ENCODE peak calls at places on chromosomes 13 and 19, in eight cellular contexts. One of them, this sample, is unnamed.
A peak's percentile ranks its signal among the peaks of the same experiment; 100 is the strongest.

GRCh38 chr13:58313219-58313618 is 681.7 kb downstream of the PCDH17 start:
- DNase-seq in BE2C: no peak
- DNase-seq in spleen: no peak
- DNase-seq in WERI-Rb-1: no peak
- DNase-seq in heart right ventricle: no peak
- DNase-seq in ascending aorta: no peak
- DNase-seq in brain microvascular endothelial cell: no peak
- DNase-seq in foreskin fibroblast: no peak
- DNase-seq in this sample: no peak

GRCh38 chr19:32750441-32751055 is 31.0 kb downstream of the TDRD12 start:
- DNase-seq in BE2C: no peak
- DNase-seq in spleen: no peak
- DNase-seq in WERI-Rb-1: no peak
- DNase-seq in heart right ventricle: no peak
- DNase-seq in ascending aorta: no peak
- DNase-seq in brain microvascular endothelial cell: no peak
- DNase-seq in foreskin fibroblast: no peak
- DNase-seq in this sample: no peak

GRCh38 chr13:82900453-82900852 is 981.8 kb downstream of the SLITRK1 start:
- DNase-seq in BE2C: no peak
- DNase-seq in spleen: no peak
- DNase-seq in WERI-Rb-1: no peak
- DNase-seq in heart right ventricle: no peak
- DNase-seq in ascending aorta: no peak
- DNase-seq in brain microvascular endothelial cell: no peak
- DNase-seq in foreskin fibroblast: no peak
- DNase-seq in this sample: no peak

GRCh38 chr19:9309974-9310446 is 372 bp upstream of the ZNF699 start:
- DNase-seq in BE2C: peak; percentile 97
- DNase-seq in spleen: peak; percentile 94
- DNase-seq in WERI-Rb-1: peak; percentile 97
- DNase-seq in heart right ventricle: peak; percentile 90
- DNase-seq in ascending aorta: peak; percentile 96
- DNase-seq in brain microvascular endothelial cell: peak; percentile 90
- DNase-seq in foreskin fibroblast: peak; percentile 83
- DNase-seq in this sample: peak; percentile 86

GRCh38 chr19:32809254-32809653 is 60.3 kb downstream of the SLC7A9 start:
- DNase-seq in BE2C: no peak
- DNase-seq in spleen: no peak
- DNase-seq in WERI-Rb-1: no peak
- DNase-seq in heart right ventricle: no peak
- DNase-seq in ascending aorta: no peak
- DNase-seq in brain microvascular endothelial cell: no peak
- DNase-seq in foreskin fibroblast: no peak
- DNase-seq in this sample: no peak

GRCh38 chr19:13015361-13016231 is 20.3 kb downstream of the NFIX start:
- DNase-seq in BE2C: no peak
- DNase-seq in spleen: no peak
- DNase-seq in WERI-Rb-1: no peak
- DNase-seq in heart right ventricle: peak; percentile 5
- DNase-seq in ascending aorta: no peak
- DNase-seq in brain microvascular endothelial cell: no peak
- DNase-seq in foreskin fibroblast: no peak
- DNase-seq in this sample: peak; percentile 78

GRCh38 chr13:63873936-63874335 is 2458.3 kb upstream of the PCDH20 start:
- DNase-seq in BE2C: no peak
- DNase-seq in spleen: no peak
- DNase-seq in WERI-Rb-1: no peak
- DNase-seq in heart right ventricle: no peak
- DNase-seq in ascending aorta: no peak
- DNase-seq in brain microvascular endothelial cell: no peak
- DNase-seq in foreskin fibroblast: no peak
- DNase-seq in this sample: no peak

GRCh38 chr13:65783383-65783782 is 1446.8 kb downstream of the PCDH9 start:
- DNase-seq in BE2C: no peak
- DNase-seq in spleen: peak; percentile 64
- DNase-seq in WERI-Rb-1: no peak
- DNase-seq in heart right ventricle: no peak
- DNase-seq in ascending aorta: no peak
- DNase-seq in brain microvascular endothelial cell: no peak
- DNase-seq in foreskin fibroblast: no peak
- DNase-seq in this sample: no peak

GRCh38 chr19:18294467-18294864 is 13.0 kb upstream of the JUND start:
- DNase-seq in BE2C: peak; percentile 88
- DNase-seq in spleen: peak; percentile 94
- DNase-seq in WERI-Rb-1: no peak
- DNase-seq in heart right ventricle: no peak
- DNase-seq in ascending aorta: no peak
- DNase-seq in brain microvascular endothelial cell: no peak
- DNase-seq in foreskin fibroblast: no peak
- DNase-seq in this sample: no peak

GRCh38 chr19:18293642-18294466 is 12.4 kb upstream of the JUND start:
- DNase-seq in BE2C: no peak
- DNase-seq in spleen: no peak
- DNase-seq in WERI-Rb-1: peak; percentile 93
- DNase-seq in heart right ventricle: no peak
- DNase-seq in ascending aorta: no peak
- DNase-seq in brain microvascular endothelial cell: no peak
- DNase-seq in foreskin fibroblast: no peak
- DNase-seq in this sample: no peak

GRCh38 chr19:18291590-18292459 is 10.4 kb upstream of the JUND start:
- DNase-seq in BE2C: peak; percentile 71
- DNase-seq in spleen: peak; percentile 98
- DNase-seq in WERI-Rb-1: peak; percentile 77
- DNase-seq in heart right ventricle: peak; percentile 87
- DNase-seq in ascending aorta: peak; percentile 94
- DNase-seq in brain microvascular endothelial cell: peak; percentile 72
- DNase-seq in foreskin fibroblast: peak; percentile 78
- DNase-seq in this sample: peak; percentile 73

GRCh38 chr19:18292460-18292809 is 11.0 kb upstream of the JUND start:
- DNase-seq in BE2C: no peak
- DNase-seq in spleen: no peak
- DNase-seq in WERI-Rb-1: no peak
- DNase-seq in heart right ventricle: no peak
- DNase-seq in ascending aorta: no peak
- DNase-seq in brain microvascular endothelial cell: no peak
- DNase-seq in foreskin fibroblast: no peak
- DNase-seq in this sample: no peak

DNA sequence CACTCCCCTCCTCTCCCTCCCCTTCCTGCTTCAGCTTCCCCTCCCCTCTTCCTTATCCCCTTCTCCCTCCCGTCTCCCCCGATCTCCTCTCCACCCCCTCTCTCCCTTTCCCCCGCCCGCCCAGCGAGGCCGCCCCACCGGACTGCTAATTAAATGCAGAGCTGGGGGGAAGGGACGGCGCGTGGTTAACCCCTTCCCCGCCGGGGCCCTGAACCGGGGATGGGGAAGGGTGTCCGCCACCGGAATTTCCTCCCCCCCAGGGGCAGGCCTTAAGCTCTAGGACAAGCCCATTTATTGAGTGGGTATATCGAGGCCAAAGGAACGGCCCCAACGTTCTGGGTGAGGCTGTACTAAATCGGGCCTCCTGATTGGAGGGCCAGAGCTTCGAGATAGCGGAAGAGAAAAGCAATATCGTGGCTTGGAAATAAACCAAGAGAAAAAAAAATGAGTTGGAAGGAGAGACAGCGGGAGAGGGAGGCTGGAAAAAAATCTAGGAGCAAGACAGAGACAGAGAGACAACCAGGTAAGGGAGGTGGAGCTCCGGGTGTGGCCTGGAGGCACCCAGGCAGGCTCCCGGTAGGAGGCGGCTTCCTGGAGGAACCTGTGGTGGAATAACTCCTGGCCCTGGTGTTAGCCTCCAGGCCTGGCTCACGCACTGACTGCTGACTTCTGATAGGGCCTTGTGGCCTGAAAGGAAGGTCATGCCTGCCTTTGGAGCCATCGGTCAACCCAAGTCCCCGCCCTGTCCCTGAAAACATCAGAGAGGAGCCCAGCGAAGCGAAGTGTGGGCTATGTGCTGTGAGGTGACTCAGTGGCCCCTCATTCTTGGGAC is 11.6 kb upstream of the JUND start:
- DNase-seq in BE2C: peak; percentile 79
- DNase-seq in spleen: peak; percentile 92
- DNase-seq in WERI-Rb-1: peak; percentile 95
- DNase-seq in heart right ventricle: peak; percentile 89
- DNase-seq in ascending aorta: peak; percentile 88
- DNase-seq in brain microvascular endothelial cell: peak; percentile 52
- DNase-seq in foreskin fibroblast: peak; percentile 75
- DNase-seq in this sample: peak; percentile 69
- H3K4me3 ChIP-seq in BE2C: peak overlapping the region; percentile 74
- H3K4me3 ChIP-seq in spleen: peak overlapping the region; percentile 46
- H3K4me3 ChIP-seq in WERI-Rb-1: peak overlapping the region; percentile 81
- H3K4me3 ChIP-seq in heart right ventricle: peak overlapping the region; percentile 89
- H3K4me3 ChIP-seq in ascending aorta: peak overlapping the region; percentile 86
- H3K4me3 ChIP-seq in brain microvascular endothelial cell: peak overlapping the region; percentile 65
- H3K4me3 ChIP-seq in foreskin fibroblast: peak overlapping the region; percentile 58
- H3K4me3 ChIP-seq in this sample: peak overlapping the region; percentile 73

GRCh38 chr13:41991936-41992335 is 31.0 kb upstream of the VWA8 start:
- DNase-seq in BE2C: no peak
- DNase-seq in spleen: no peak
- DNase-seq in WERI-Rb-1: no peak
- DNase-seq in heart right ventricle: no peak
- DNase-seq in ascending aorta: no peak
- DNase-seq in brain microvascular endothelial cell: no peak
- DNase-seq in foreskin fibroblast: no peak
- DNase-seq in this sample: no peak

GRCh38 chr13:41985788-41986508 is 25.0 kb upstream of the VWA8 start:
- DNase-seq in BE2C: no peak
- DNase-seq in spleen: no peak
- DNase-seq in WERI-Rb-1: no peak
- DNase-seq in heart right ventricle: no peak
- DNase-seq in ascending aorta: no peak
- DNase-seq in brain microvascular endothelial cell: peak; percentile 29
- DNase-seq in foreskin fibroblast: peak; percentile 79
- DNase-seq in this sample: peak; percentile 18

GRCh38 chr13:41988244-41988643 is 27.3 kb upstream of the VWA8 start:
- DNase-seq in BE2C: no peak
- DNase-seq in spleen: no peak
- DNase-seq in WERI-Rb-1: no peak
- DNase-seq in heart right ventricle: no peak
- DNase-seq in ascending aorta: no peak
- DNase-seq in brain microvascular endothelial cell: no peak
- DNase-seq in foreskin fibroblast: no peak
- DNase-seq in this sample: no peak
- H3K4me3 ChIP-seq in BE2C: no peak overlapping the region
- H3K4me3 ChIP-seq in spleen: no peak overlapping the region
- H3K4me3 ChIP-seq in WERI-Rb-1: no peak overlapping the region
- H3K4me3 ChIP-seq in heart right ventricle: no peak overlapping the region
- H3K4me3 ChIP-seq in ascending aorta: no peak overlapping the region
- H3K4me3 ChIP-seq in brain microvascular endothelial cell: no peak overlapping the region
- H3K4me3 ChIP-seq in foreskin fibroblast: no peak overlapping the region
- H3K4me3 ChIP-seq in this sample: no peak overlapping the region

GRCh38 chr13:102145750-102146149 is 256.1 kb downstream of the FGF14 start:
- DNase-seq in BE2C: no peak
- DNase-seq in spleen: no peak
- DNase-seq in WERI-Rb-1: no peak
- DNase-seq in heart right ventricle: no peak
- DNase-seq in ascending aorta: no peak
- DNase-seq in brain microvascular endothelial cell: no peak
- DNase-seq in foreskin fibroblast: no peak
- DNase-seq in this sample: no peak

GRCh38 chr13:102139626-102140025 is 262.2 kb downstream of the FGF14 start:
- DNase-seq in BE2C: no peak
- DNase-seq in spleen: no peak
- DNase-seq in WERI-Rb-1: no peak
- DNase-seq in heart right ventricle: no peak
- DNase-seq in ascending aorta: no peak
- DNase-seq in brain microvascular endothelial cell: no peak
- DNase-seq in foreskin fibroblast: no peak
- DNase-seq in this sample: no peak

GRCh38 chr13:102142473-102142826 is 259.4 kb downstream of the FGF14 start:
- DNase-seq in BE2C: no peak
- DNase-seq in spleen: no peak
- DNase-seq in WERI-Rb-1: no peak
- DNase-seq in heart right ventricle: no peak
- DNase-seq in ascending aorta: no peak
- DNase-seq in brain microvascular endothelial cell: no peak
- DNase-seq in foreskin fibroblast: no peak
- DNase-seq in this sample: no peak

GRCh38 chr13:102138635-102139225 is 263.1 kb downstream of the FGF14 start:
- DNase-seq in BE2C: no peak
- DNase-seq in spleen: no peak
- DNase-seq in WERI-Rb-1: no peak
- DNase-seq in heart right ventricle: no peak
- DNase-seq in ascending aorta: no peak
- DNase-seq in brain microvascular endothelial cell: no peak
- DNase-seq in foreskin fibroblast: peak; percentile 16
- DNase-seq in this sample: no peak

DNA sequence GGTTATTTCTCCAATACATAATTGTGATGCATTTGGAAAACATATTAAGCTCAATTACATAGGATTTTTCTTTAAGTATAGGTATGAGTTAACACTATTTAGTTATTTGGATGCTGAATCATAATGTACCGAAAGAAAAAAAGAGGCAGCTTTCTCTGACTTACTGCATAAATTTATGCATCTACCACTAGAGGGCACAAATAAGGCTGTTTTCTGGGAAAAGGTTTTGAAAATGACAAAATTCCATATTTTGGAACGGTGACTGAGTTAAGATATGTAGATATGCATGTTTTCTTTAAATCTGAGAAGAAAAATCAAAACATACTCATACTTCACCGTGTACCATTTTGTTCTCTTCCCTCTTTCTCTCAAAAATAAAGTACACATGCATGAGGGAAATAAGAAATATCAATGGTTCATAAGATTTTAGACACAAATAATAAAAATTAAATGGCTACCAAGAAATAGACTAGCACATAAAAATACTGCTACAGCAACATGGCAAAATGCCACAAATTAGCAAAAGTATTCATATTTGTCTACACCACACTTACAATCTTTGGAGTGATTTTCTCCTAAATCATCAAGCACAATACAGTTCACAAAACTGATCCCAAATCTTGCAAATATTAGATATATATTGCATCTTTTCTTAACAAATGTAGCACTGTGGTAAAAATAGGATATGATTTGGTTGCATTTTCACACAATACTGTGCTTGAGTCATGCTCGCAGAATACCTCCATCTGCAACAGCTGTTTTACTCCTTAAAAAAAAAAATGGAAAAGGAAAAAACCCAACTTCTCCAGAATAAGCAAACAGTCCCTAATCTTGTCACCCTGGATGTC is 260.0 kb downstream of the FGF14 start:
- DNase-seq in BE2C: no peak
- DNase-seq in spleen: no peak
- DNase-seq in WERI-Rb-1: no peak
- DNase-seq in heart right ventricle: no peak
- DNase-seq in ascending aorta: no peak
- DNase-seq in brain microvascular endothelial cell: no peak
- DNase-seq in foreskin fibroblast: peak; percentile 25
- DNase-seq in this sample: peak; percentile 20
- H3K4me3 ChIP-seq in BE2C: no peak overlapping the region
- H3K4me3 ChIP-seq in spleen: no peak overlapping the region
- H3K4me3 ChIP-seq in WERI-Rb-1: no peak overlapping the region
- H3K4me3 ChIP-seq in heart right ventricle: no peak overlapping the region
- H3K4me3 ChIP-seq in ascending aorta: no peak overlapping the region
- H3K4me3 ChIP-seq in brain microvascular endothelial cell: no peak overlapping the region
- H3K4me3 ChIP-seq in foreskin fibroblast: no peak overlapping the region
- H3K4me3 ChIP-seq in this sample: no peak overlapping the region

DNA sequence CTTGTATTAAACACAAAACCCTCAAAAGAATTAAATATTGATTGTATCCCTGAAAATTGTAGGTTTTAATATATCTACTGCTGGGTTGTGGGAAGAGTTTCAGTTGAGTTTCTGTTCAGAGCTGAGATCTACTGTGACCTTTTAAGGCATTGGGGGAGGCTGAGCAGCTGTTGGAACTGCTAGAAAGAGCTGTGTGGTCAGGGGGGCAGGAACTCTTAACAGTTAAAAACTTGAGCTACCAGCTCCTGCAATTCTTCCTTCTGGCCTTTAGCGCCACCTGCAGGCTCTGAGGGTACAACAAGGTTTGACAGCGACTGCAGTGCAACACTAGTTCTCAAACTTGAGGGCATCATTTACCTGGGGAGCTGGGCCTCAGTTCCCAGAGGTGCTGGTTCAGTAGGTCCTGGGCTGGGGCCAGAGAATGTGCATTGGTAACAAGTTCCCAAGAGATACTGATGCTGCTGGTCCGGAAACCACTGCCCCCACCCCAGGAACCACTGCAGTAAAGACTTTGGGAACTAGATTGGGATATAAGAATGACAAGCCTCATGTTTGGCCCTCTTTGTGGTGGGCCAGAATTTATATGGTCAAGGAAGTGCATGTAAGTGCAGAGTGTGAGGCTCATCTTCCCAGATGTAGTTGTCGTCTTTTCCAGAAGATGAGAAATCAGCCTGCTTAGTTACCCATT is 2.5 kb downstream of the RNASEH2B start:
- DNase-seq in BE2C: peak; percentile 89
- DNase-seq in spleen: peak; percentile 96
- DNase-seq in WERI-Rb-1: peak; percentile 76
- DNase-seq in heart right ventricle: peak; percentile 87
- DNase-seq in ascending aorta: peak; percentile 92
- DNase-seq in brain microvascular endothelial cell: peak; percentile 87
- DNase-seq in foreskin fibroblast: peak; percentile 81
- DNase-seq in this sample: peak; percentile 86
- H3K4me3 ChIP-seq in BE2C: no peak overlapping the region
- H3K4me3 ChIP-seq in spleen: no peak overlapping the region
- H3K4me3 ChIP-seq in WERI-Rb-1: no peak overlapping the region
- H3K4me3 ChIP-seq in heart right ventricle: no peak overlapping the region
- H3K4me3 ChIP-seq in ascending aorta: peak overlapping the region; percentile 90
- H3K4me3 ChIP-seq in brain microvascular endothelial cell: no peak overlapping the region
- H3K4me3 ChIP-seq in foreskin fibroblast: no peak overlapping the region
- H3K4me3 ChIP-seq in this sample: no peak overlapping the region